ENCODE peak calls at places on chromosomes 1 and 21, in ten cellular contexts. I is body of pancreas, L is upper lobe of right lung, U is OCI-LY7, R is keratinocyte, F is breast epithelium, O is lower lobe of right lung, J is tibial nerve, E is tibial artery, Y is fibroblast of lung. M is an unnamed sample.

GRCh38 chr1:43786201-43786958 is 79.0 kb downstream of the ST3GAL3 start:
- DNase-seq in F (no peak), E (no peak), Y (no peak), O (no peak), U (no peak), J (no peak), R (no peak), I (no peak), L (no peak), M (no peak)

GRCh38 chr21:42665484-42665883 is 12.1 kb downstream of the PDE9A start:
- DNase-seq in O (no peak), U (no peak), F (no peak), R (no peak), I (no peak), J (no peak), Y (no peak), E (no peak), L (no peak), M (no peak)

GRCh38 chr1:188941986-188942385 is 1535.7 kb downstream of the BRINP3 start:
- DNase-seq in L (no peak), F (no peak), E (no peak), R (no peak), J (no peak), O (no peak), U (no peak), I (no peak), Y (no peak), M (no peak)

GRCh38 chr1:37159102-37159501 is 124.8 kb upstream of the GRIK3 start:
- DNase-seq in O (no peak), L (no peak), E (no peak), I (no peak), R (no peak), U (peak; percentile 17), F (no peak), Y (no peak), J (no peak), M (no peak)

GRCh38 chr1:31368611-31369107 is 4.2 kb downstream of the FABP3 start:
- DNase-seq in J (no peak), I (no peak), L (no peak), E (no peak), U (no peak), R (no peak), Y (no peak), O (no peak), F (no peak), M (no peak)

GRCh38 chr21:41878831-41879189 is 334 bp downstream of the PRDM15 start:
- DNase-seq in R (no peak), F (peak; percentile 78), U (peak; percentile 91), O (peak; percentile 89), L (peak; percentile 91), E (peak; percentile 81), J (peak; percentile 72), Y (peak; percentile 85), I (peak; percentile 84), M (peak; percentile 74)

GRCh38 chr21:42850866-42851391 is 28.4 kb downstream of the WDR4 start:
- DNase-seq in E (no peak), O (no peak), U (peak; percentile 34), F (no peak), L (peak; percentile 72), Y (no peak), R (no peak), I (peak; percentile 39), J (no peak), M (peak; percentile 18)

GRCh38 chr1:30605441-30605920 is 117.9 kb downstream of the MATN1 start:
- DNase-seq in F (no peak), I (no peak), R (no peak), E (no peak), U (no peak), O (no peak), Y (no peak), L (no peak), J (no peak), M (no peak)

GRCh38 chr1:84721152-84721551 is 30.9 kb upstream of the SSX2IP start:
- DNase-seq in E (no peak), F (no peak), I (no peak), R (no peak), O (no peak), U (no peak), Y (no peak), L (no peak), J (no peak), M (no peak)

GRCh38 chr1:57377731-57378139 is 46.1 kb downstream of the DAB1 start:
- DNase-seq in L (no peak), I (no peak), O (no peak), U (no peak), F (no peak), J (no peak), R (no peak), E (no peak), Y (no peak), M (no peak)

GRCh38 chr21:42406846-42407245 is 3.1 kb downstream of the UBASH3A start:
- DNase-seq in E (no peak), J (no peak), F (no peak), U (no peak), I (no peak), O (no peak), Y (no peak), R (no peak), L (peak; percentile 25), M (no peak)

GRCh38 chr21:23014021-23014420 is 2015.8 kb downstream of the NCAM2 start:
- DNase-seq in I (no peak), J (no peak), O (no peak), F (no peak), R (no peak), L (no peak), U (no peak), E (no peak), Y (no peak), M (no peak)

GRCh38 chr1:978835-979743 is 2.8 kb downstream of the PERM1 start:
- DNase-seq in E (no peak), I (no peak), R (no peak), F (no peak), O (no peak), U (no peak), L (peak; percentile 60), Y (no peak), J (no peak), M (no peak)

GRCh38 chr1:37720231-37721130 is 28.2 kb downstream of the CDCA8 start:
- DNase-seq in R (no peak), J (no peak), Y (no peak), I (no peak), E (no peak), L (no peak), F (no peak), U (no peak), O (no peak), M (no peak)

GRCh38 chr21:46060596-46061061 is 37.3 kb upstream of the COL6A2 start:
- DNase-seq in I (peak; percentile 41), J (peak; percentile 77), U (no peak), O (peak; percentile 49), Y (peak; percentile 99), R (no peak), F (no peak), E (peak; percentile 92), L (peak; percentile 70), M (no peak)
- H3K9me3 ChIP-seq in I (no peaks in the 10 kb centered on the region), J (peaks cover 11% of the 10 kb centered on the region), U (peaks cover 11% of the 10 kb centered on the region), O (peaks cover 7% of the 10 kb centered on the region), Y (no peaks in the 10 kb centered on the region), R (peaks cover 20% of the 10 kb centered on the region), F (peaks cover 4% of the 10 kb centered on the region), E (no peaks in the 10 kb centered on the region), L (no peaks in the 10 kb centered on the region), M (no peaks in the 10 kb centered on the region)

GRCh38 chr1:165408518-165408917 is 36.4 kb downstream of the RXRG start:
- DNase-seq in Y (peak; percentile 26), O (no peak), F (no peak), E (no peak), I (peak; percentile 30), J (peak; percentile 17), U (no peak), R (no peak), L (no peak), M (no peak)
- TF ChIP-seq CTCF in Y (peak; percentile 25), O (peak; percentile 42), F (no peak), E (no peak), I (no peak), J (no peak), U (peak; percentile 62), R (peak; percentile 71), L (peak; percentile 43), M (no peak)

GRCh38 chr1:9848022-9848421 is 24.3 kb upstream of the CLSTN1 start:
- DNase-seq in F (no peak), U (no peak), J (no peak), R (no peak), L (no peak), Y (no peak), I (no peak), O (no peak), E (no peak), M (no peak)

GRCh38 chr1:9850442-9851162 is 26.8 kb upstream of the CLSTN1 start:
- DNase-seq in I (peak; percentile 47), Y (no peak), O (no peak), E (no peak), F (no peak), J (no peak), L (no peak), R (no peak), U (peak; percentile 72), M (no peak)

GRCh38 chr1:9852004-9852403 is 28.2 kb upstream of the CLSTN1 start:
- DNase-seq in U (no peak), J (no peak), I (no peak), F (no peak), E (no peak), O (no peak), L (no peak), R (no peak), Y (no peak), M (no peak)

GRCh38 chr1:9847269-9847668 is 23.5 kb upstream of the CLSTN1 start:
- DNase-seq in Y (no peak), O (no peak), U (no peak), L (no peak), F (no peak), J (no peak), R (no peak), E (no peak), I (no peak), M (no peak)

GRCh38 chr1:9849691-9850441 is 26.1 kb upstream of the CLSTN1 start:
- DNase-seq in U (peak; percentile 97), L (no peak), Y (no peak), O (no peak), I (no peak), R (no peak), F (no peak), E (no peak), J (no peak), M (no peak)
- H3K27ac ChIP-seq in U (peak overlapping the region; percentile 98), L (no peak overlapping the region), Y (no peak overlapping the region), O (no peak overlapping the region), I (no peak overlapping the region), R (no peak overlapping the region), F (no peak overlapping the region), E (no peak overlapping the region), J (no peak overlapping the region), M (no peak overlapping the region)

GRCh38 chr1:4307911-4308545 is 346.4 kb upstream of the AJAP1 start:
- DNase-seq in L (peak; percentile 26), E (no peak), Y (no peak), J (no peak), R (no peak), I (no peak), O (no peak), U (no peak), F (peak; percentile 24), M (no peak)
- H3K9me3 ChIP-seq in L (no peaks in the 10 kb centered on the region), E (no peaks in the 10 kb centered on the region), Y (no peaks in the 10 kb centered on the region), J (no peaks in the 10 kb centered on the region), R (peaks cover 8% of the 10 kb centered on the region), I (no peaks in the 10 kb centered on the region), O (no peaks in the 10 kb centered on the region), U (peaks cover 18% of the 10 kb centered on the region), F (no peaks in the 10 kb centered on the region), M (no peaks in the 10 kb centered on the region)

GRCh38 chr1:179814513-179814838 is 63.1 kb downstream of the TOR1AIP2 start:
- DNase-seq in J (no peak), R (no peak), U (no peak), I (no peak), L (peak; percentile 80), O (peak; percentile 79), E (no peak), Y (no peak), F (no peak), M (no peak)
- TF ChIP-seq CTCF in J (no peak), R (no peak), U (no peak), I (no peak), L (no peak), O (no peak), E (no peak), Y (no peak), F (no peak), M (no peak)